ENCODE peak calls at places on chromosomes 2 and 18, in eight cellular contexts. K is Peyer's patch, M is heart right ventricle, C is IMR-90, G is tibial artery, S is uterus, B is endothelial cell of umbilical vein, Z is osteoblast. P is an unnamed sample. For H3K9me3, the result is how much of the 10 kb centered on the place peaks cover.

GRCh38 chr2:100641115-100641415 is 78.3 kb downstream of the PDCL3 start:
- DNase-seq in K (no peak), M (no peak), C (no peak), G (no peak), S (no peak), B (no peak), Z (no peak), P (no peak)

GRCh38 chr2:43075906-43076585 is 150.4 kb downstream of the ZFP36L2 start:
- DNase-seq in K (no peak), M (no peak), C (peak), G (peak), S (peak), B (peak), Z (peak), P (no peak)

GRCh38 chr2:54456526-54457325 is 599 bp downstream of the SPTBN1 start:
- DNase-seq in K (no peak), M (peak), C (peak), G (peak), S (peak), B (peak), Z (peak), P (no peak)

GRCh38 chr2:79487371-79487770 is 25.5 kb upstream of the CTNNA2 start:
- DNase-seq in K (no peak), M (no peak), C (no peak), G (no peak), S (no peak), B (no peak), Z (no peak), P (no peak)

GRCh38 chr2:238505119-238505891 is 78.6 kb downstream of the ASB1 start:
- DNase-seq in K (no peak), M (no peak), C (peak), G (peak), S (no peak), B (no peak), Z (peak), P (no peak)

GRCh38 chr2:144453039-144453336 is 66.9 kb downstream of the ZEB2 start:
- DNase-seq in K (no peak), M (no peak), C (peak), G (no peak), S (no peak), B (no peak), Z (no peak), P (no peak)

GRCh38 chr2:235698028-235698427 is 204.2 kb downstream of the AGAP1 start:
- DNase-seq in K (no peak), M (no peak), C (peak), G (peak), S (no peak), B (no peak), Z (no peak), P (no peak)

GRCh38 chr2:171316220-171316619 is 117.6 kb downstream of the METTL8 start:
- DNase-seq in K (no peak), M (no peak), C (peak), G (no peak), S (no peak), B (peak), Z (no peak), P (no peak)

GRCh38 chr2:29627366-29627765 is 294.0 kb downstream of the ALK start:
- DNase-seq in K (no peak), M (no peak), C (peak), G (no peak), S (no peak), B (no peak), Z (no peak), P (no peak)

GRCh38 chr18:72128649-72129048 is 415.5 kb downstream of the CBLN2 start:
- DNase-seq in K (no peak), M (no peak), C (no peak), G (no peak), S (no peak), B (no peak), Z (no peak), P (no peak)
- H3K9me3 ChIP-seq in K (under half), M (under half), C (under half), G (under half), S (under half), B (under half), Z (under half), P (under half)

GRCh38 chr2:219406861-219407230 is 11.3 kb upstream of the DES start:
- DNase-seq in K (no peak), M (peak), C (peak), G (peak), S (peak), B (no peak), Z (peak), P (peak)

GRCh38 chr2:219404291-219404910 is 13.8 kb upstream of the DES start:
- DNase-seq in K (no peak), M (peak), C (no peak), G (peak), S (no peak), B (no peak), Z (peak), P (peak)

GRCh38 chr2:219405958-219406860 is 12.0 kb upstream of the DES start:
- DNase-seq in K (no peak), M (no peak), C (no peak), G (no peak), S (no peak), B (no peak), Z (peak), P (no peak)

GRCh38 chr2:219404954-219405353 is 13.2 kb upstream of the DES start:
- DNase-seq in K (no peak), M (peak), C (no peak), G (no peak), S (no peak), B (no peak), Z (no peak), P (no peak)

DNA sequence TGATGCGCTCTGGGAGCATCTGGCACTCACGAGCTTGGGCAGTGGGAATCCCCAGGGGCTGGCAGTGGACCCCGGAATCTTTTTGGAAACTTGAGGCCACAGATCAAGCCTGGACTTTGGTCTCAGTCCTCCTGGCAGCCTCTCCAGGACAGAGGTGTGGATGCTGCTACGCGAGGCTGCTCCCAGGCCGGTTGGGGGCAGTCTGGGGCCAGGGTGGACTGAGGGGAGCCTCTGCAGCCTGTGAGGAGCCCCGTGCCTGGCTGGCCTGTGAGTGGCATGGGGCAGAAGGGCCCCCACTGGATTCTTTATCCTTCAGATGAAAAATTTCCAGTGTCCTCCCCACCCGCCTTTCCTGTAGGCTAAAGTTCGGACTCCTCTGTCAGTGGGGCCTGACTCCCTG is 12.7 kb upstream of the DES start:
- DNase-seq in K (no peak), M (peak), C (no peak), G (peak), S (peak), B (no peak), Z (peak), P (no peak)
- TF ChIP-seq CTCF in K (no peak), M (peak), C (peak), G (no peak), S (peak), B (no peak), Z (peak), P (peak)

DNA sequence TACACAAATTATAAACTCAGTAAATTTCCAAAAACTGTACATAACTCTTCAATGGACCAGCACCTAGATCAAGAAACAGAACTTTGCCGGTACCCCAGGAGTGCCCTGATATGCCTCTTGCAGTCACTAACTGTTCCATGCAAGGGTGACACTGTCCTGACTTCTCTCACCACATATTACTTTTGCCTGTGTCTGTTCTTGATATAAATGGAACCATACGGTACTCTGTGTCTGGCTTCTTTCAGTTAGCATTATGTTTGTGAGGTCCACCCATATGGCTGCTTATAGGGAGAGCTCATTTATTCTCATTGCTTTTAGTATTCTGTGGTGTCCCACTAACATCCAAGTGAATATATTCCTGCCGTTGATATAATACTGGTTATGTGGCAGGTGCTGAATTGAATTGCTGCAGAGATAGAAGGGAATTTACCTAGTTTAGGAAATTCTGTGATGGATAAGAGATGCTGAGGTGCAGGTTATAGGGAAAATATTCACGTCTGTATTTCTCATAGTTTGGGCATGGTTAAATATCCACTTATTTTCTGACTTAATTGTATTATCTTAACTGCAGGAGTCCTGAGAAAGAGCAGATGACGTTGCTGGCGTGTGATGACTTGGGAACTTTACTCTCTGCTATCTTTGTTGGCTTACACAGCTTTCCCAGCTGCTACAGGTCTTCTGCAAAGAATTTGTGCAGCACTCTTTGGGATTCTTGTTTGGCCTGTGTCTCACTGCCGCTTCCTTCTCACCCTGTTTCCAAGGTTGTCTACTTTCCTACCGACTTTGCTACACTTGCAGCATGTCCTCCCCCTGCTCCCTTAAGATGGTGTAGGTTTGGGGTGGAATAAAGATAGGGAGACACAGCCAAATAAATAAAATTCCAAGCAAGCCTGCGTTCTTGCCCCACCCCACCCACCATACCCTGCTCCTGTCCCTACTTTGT is 107.9 kb downstream of the MAP4K4 start:
- DNase-seq in K (no peak), M (no peak), C (peak), G (no peak), S (peak), B (no peak), Z (no peak), P (no peak)
- H3K4me3 ChIP-seq in K (no peak), M (peak), C (no peak), G (no peak), S (no peak), B (no peak), Z (peak), P (no peak)

GRCh38 chr2:121547646-121548045 is 17.0 kb downstream of the RNU4ATAC start:
- DNase-seq in K (no peak), M (no peak), C (no peak), G (no peak), S (no peak), B (no peak), Z (no peak), P (no peak)

GRCh38 chr2:121554998-121555397 is 24.3 kb downstream of the RNU4ATAC start:
- DNase-seq in K (no peak), M (no peak), C (no peak), G (no peak), S (no peak), B (no peak), Z (no peak), P (no peak)

GRCh38 chr2:121545257-121545656 is 14.6 kb downstream of the RNU4ATAC start:
- DNase-seq in K (no peak), M (no peak), C (no peak), G (no peak), S (no peak), B (no peak), Z (no peak), P (no peak)

DNA sequence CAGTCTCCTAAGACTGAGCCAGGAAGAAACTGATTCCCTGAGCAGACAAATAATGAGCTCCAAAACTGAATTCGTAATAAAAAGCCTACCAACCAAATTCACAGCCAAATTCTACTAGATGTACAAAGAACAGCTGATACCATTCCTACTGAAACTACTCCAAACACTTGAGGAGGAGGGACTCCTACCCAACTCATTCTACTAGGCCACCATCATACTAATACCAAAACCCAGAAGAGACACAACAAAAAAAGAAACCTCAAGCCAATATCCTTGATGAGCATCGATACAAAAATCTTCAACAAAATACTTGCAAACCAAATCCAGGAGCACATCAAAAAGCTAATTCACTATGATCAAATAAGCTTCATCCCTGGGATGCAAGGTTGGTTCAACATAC is 20.0 kb downstream of the RNU4ATAC start:
- DNase-seq in K (no peak), M (no peak), C (no peak), G (no peak), S (no peak), B (no peak), Z (no peak), P (no peak)
- H3K9me3 ChIP-seq in K (under half), M (under half), C (under half), G (under half), S (under half), B (under half), Z (under half), P (under half)

DNA sequence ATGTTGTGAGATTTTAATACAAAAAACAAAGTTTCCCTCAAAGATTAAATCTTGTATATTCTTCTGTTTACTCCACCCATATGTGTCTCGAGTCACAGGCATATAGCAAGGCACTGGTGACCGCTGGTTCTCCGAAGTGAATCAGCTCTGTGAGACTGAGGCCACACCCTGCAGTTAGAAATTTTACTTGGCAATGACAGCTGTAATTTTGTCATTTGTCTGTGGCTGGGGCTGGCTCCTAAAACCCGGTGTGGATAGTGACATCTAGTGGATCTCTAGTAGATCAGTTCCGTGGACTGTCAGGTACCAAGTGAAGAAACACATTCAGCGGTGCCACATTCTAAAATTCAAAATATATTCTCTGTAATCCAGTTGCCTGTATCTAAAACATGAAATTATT is 278.0 kb downstream of the NEDD4L start:
- DNase-seq in K (no peak), M (peak), C (peak), G (peak), S (peak), B (peak), Z (peak), P (peak)
- TF ChIP-seq CTCF in K (peak), M (peak), C (peak), G (peak), S (peak), B (peak), Z (peak), P (peak)